ENCODE peak calls at places on chromosomes 3 and 15, in five cellular contexts. V is DMS153, O is AML-193, S is NCI-H82, K is smooth muscle cell of the brain vasculature. N is an unnamed sample.

GRCh38 chr3:187334904-187335303 is 33.3 kb upstream of the RTP4 start:
- DNase-seq in O (no peak), V (no peak), K (no peak), S (no peak), N (no peak)

GRCh38 chr3:14543446-14543845 is 3.3 kb upstream of the GRIP2 start:
- DNase-seq in O (no peak), S (no peak), V (no peak), K (no peak), N (no peak)

GRCh38 chr3:141412087-141412935 is 44.0 kb downstream of the ZBTB38 start:
- DNase-seq in K (peak), O (no peak), V (peak), S (no peak), N (no peak)

GRCh38 chr3:133412511-133413165 is 12.8 kb downstream of the BFSP2 start:
- DNase-seq in S (no peak), K (no peak), V (no peak), O (no peak), N (no peak)

GRCh38 chr3:108125151-108125540 is 34.3 kb upstream of the CD47 start:
- DNase-seq in V (no peak), K (no peak), O (no peak), S (no peak), N (no peak)

GRCh38 chr3:42709621-42710020 is 7.0 kb upstream of the HHATL start:
- DNase-seq in K (no peak), S (no peak), V (no peak), O (no peak), N (peak)

GRCh38 chr3:66405701-66406091 is 95.1 kb downstream of the LRIG1 start:
- DNase-seq in O (no peak), V (no peak), K (no peak), S (peak), N (no peak)

GRCh38 chr15:82314769-82315518 is 34.3 kb downstream of the GOLGA6L10 start:
- DNase-seq in V (no peak), S (no peak), O (no peak), K (no peak), N (no peak)

GRCh38 chr3:176954517-176954916 is 242.8 kb downstream of the TBL1XR1 start:
- DNase-seq in S (no peak), V (no peak), O (no peak), K (no peak), N (no peak)

GRCh38 chr3:60431599-60431958 is 819.7 kb downstream of the FHIT start:
- DNase-seq in K (no peak), V (no peak), S (peak), O (peak), N (peak)

GRCh38 chr3:24986635-24987034 is 441.4 kb upstream of the RARB start:
- DNase-seq in K (no peak), V (no peak), O (no peak), S (no peak), N (no peak)

GRCh38 chr3:45892161-45892560 is 5.8 kb downstream of the CCR9 start:
- DNase-seq in V (no peak), O (no peak), K (no peak), S (no peak), N (no peak)

GRCh38 chr15:62099171-62099601 is 32.4 kb downstream of the C2CD4A start:
- DNase-seq in O (no peak), S (no peak), K (no peak), V (no peak), N (no peak)

GRCh38 chr3:69204315-69204957 is 82.0 kb upstream of the LMOD3 start:
- DNase-seq in O (no peak), K (no peak), S (no peak), V (no peak), N (no peak)

GRCh38 chr3:40237892-40238571 is 71.5 kb upstream of the EIF1B start:
- DNase-seq in K (no peak), S (no peak), O (no peak), V (no peak), N (peak)

GRCh38 chr15:64351265-64351664 is 4.7 kb downstream of the CSNK1G1 start:
- DNase-seq in S (no peak), O (no peak), K (no peak), V (no peak), N (no peak)

GRCh38 chr3:132164469-132165092 is 129.8 kb upstream of the CPNE4 start:
- DNase-seq in O (no peak), V (no peak), S (no peak), K (no peak), N (no peak)

GRCh38 chr3:159829056-159829995 is 159.3 kb upstream of the IL12A start:
- DNase-seq in S (peak), K (no peak), O (peak), V (peak), N (no peak)

GRCh38 chr3:131174752-131175151 is 148.1 kb downstream of the NEK11 start:
- DNase-seq in S (peak), O (peak), K (no peak), V (peak), N (no peak)

GRCh38 chr3:30649572-30650310 is 43.3 kb downstream of the TGFBR2 start:
- DNase-seq in K (no peak), O (peak), S (no peak), V (no peak), N (no peak)

GRCh38 chr3:49500408-49501257 is 30.6 kb downstream of the DAG1 start:
- DNase-seq in V (no peak), O (no peak), K (peak), S (no peak), N (no peak)

GRCh38 chr3:8529738-8530525 is 28.3 kb downstream of the LMCD1 start:
- DNase-seq in V (no peak), K (no peak), O (peak), S (peak), N (no peak)

GRCh38 chr15:98889930-98890695 is 117.5 kb downstream of the PGPEP1L start:
- DNase-seq in S (no peak), O (no peak), K (no peak), V (no peak), N (no peak)

GRCh38 chr15:88542342-88542733 is 4.1 kb downstream of the DET1 start:
- DNase-seq in S (no peak), K (no peak), V (no peak), O (no peak), N (no peak)

GRCh38 chr15:62110000-62110851 is 43.4 kb downstream of the C2CD4A start:
- DNase-seq in V (no peak), K (no peak), O (no peak), S (peak), N (no peak)

GRCh38 chr3:136194409-136195257 is 1.5 kb downstream of the MSL2 start:
- DNase-seq in K (no peak), S (peak), O (peak), V (no peak), N (no peak)

GRCh38 chr15:91061997-91062396 is 38.1 kb upstream of the SV2B start:
- DNase-seq in V (no peak), K (no peak), O (no peak), S (peak), N (no peak)

GRCh38 chr15:58487041-58487723 is 55.4 kb downstream of the LIPC start:
- DNase-seq in K (no peak), O (no peak), S (peak), V (no peak), N (peak)

GRCh38 chr15:77674327-77674726 is 41.6 kb upstream of the LINGO1 start:
- DNase-seq in S (no peak), K (no peak), O (no peak), V (no peak), N (no peak)

GRCh38 chr15:89243046-89243690 is 611 bp upstream of the FANCI start:
- DNase-seq in S (peak), O (no peak), K (no peak), V (no peak), N (no peak)

GRCh38 chr3:139472380-139473010 is 3.8 kb downstream of the RBP2 start:
- DNase-seq in K (no peak), S (no peak), V (no peak), O (no peak), N (no peak)

GRCh38 chr3:427128-427527 is 230.6 kb downstream of the CHL1 start:
- DNase-seq in O (no peak), K (no peak), V (no peak), S (no peak), N (no peak)

GRCh38 chr3:24264748-24265158 is 229.9 kb downstream of the THRB start:
- DNase-seq in S (peak), K (peak), O (peak), V (no peak), N (peak)

GRCh38 chr15:74525328-74525727 is 15.7 kb upstream of the ARID3B start:
- DNase-seq in S (no peak), O (no peak), V (no peak), K (no peak), N (no peak)

GRCh38 chr15:101201411-101202174 is 50.3 kb downstream of the CHSY1 start:
- DNase-seq in O (no peak), S (peak), V (no peak), K (peak), N (no peak)

GRCh38 chr15:36469567-36469966 is 109.9 kb upstream of the CDIN1 start:
- DNase-seq in S (peak), K (no peak), V (no peak), O (no peak), N (no peak)

GRCh38 chr3:5133689-5134088 is 11.6 kb downstream of the ARL8B start:
- DNase-seq in K (no peak), O (no peak), V (no peak), S (no peak), N (no peak)

GRCh38 chr3:65226287-65226686 is 538.5 kb upstream of the ADAMTS9 start:
- DNase-seq in O (no peak), K (no peak), S (no peak), V (no peak), N (no peak)

GRCh38 chr3:133610031-133610430 is 36.5 kb downstream of the CDV3 start:
- DNase-seq in S (no peak), V (no peak), K (no peak), O (no peak), N (no peak)